ENCODE peak calls at places on chromosome 15, in seven cellular contexts. H is thoracic aorta, T is MCF 10A, C is breast epithelium, P is kidney, M is coronary artery, E is Caco-2. S is an unnamed sample.
A peak's percentile ranks its signal among the peaks of the same experiment; 100 is the strongest.

GRCh38 chr15:75725719-75726607 is 13.3 kb upstream of the CSPG4 start:
- DNase-seq in E (no peak), M (no peak), H (no peak), C (peak; percentile 28), P (peak; percentile 60), T (no peak), S (no peak)

GRCh38 chr15:76209948-76210347 is 101.3 kb downstream of the ETFA start:
- DNase-seq in C (no peak), E (no peak), H (no peak), T (no peak), M (no peak), P (no peak), S (no peak)

GRCh38 chr15:86231864-86232801 is 152.5 kb downstream of the AGBL1 start:
- DNase-seq in H (no peak), E (peak; percentile 3), P (no peak), C (no peak), M (no peak), T (peak; percentile 57), S (no peak)

GRCh38 chr15:70521576-70522322 is 241.6 kb downstream of the UACA start:
- DNase-seq in E (no peak), P (no peak), H (no peak), C (no peak), M (peak; percentile 45), T (no peak), S (no peak)

GRCh38 chr15:70190296-70190695 is 92.6 kb upstream of the TLE3 start:
- DNase-seq in M (no peak), E (no peak), H (no peak), T (no peak), C (no peak), P (no peak), S (no peak)

GRCh38 chr15:68668926-68669600 is 90.3 kb downstream of the CORO2B start:
- DNase-seq in H (no peak), E (no peak), P (peak; percentile 10), T (no peak), M (peak; percentile 50), C (no peak), S (no peak)

GRCh38 chr15:25368855-25369254 is 70.0 kb downstream of the UBE3A start:
- DNase-seq in T (no peak), C (no peak), P (no peak), H (no peak), E (no peak), M (no peak), S (no peak)

GRCh38 chr15:39579487-39580116 is 1.3 kb upstream of the THBS1 start:
- DNase-seq in M (peak; percentile 86), H (no peak), E (peak; percentile 77), P (peak; percentile 93), C (peak; percentile 66), T (peak; percentile 90), S (peak; percentile 73)

GRCh38 chr15:78565951-78566774 is 843 bp downstream of the CHRNA5 start:
- DNase-seq in T (peak; percentile 50), E (peak; percentile 18), H (no peak), M (no peak), P (no peak), C (no peak), S (no peak)

GRCh38 chr15:84762840-84763572 is 14.6 kb downstream of the ZNF592 start:
- DNase-seq in P (no peak), C (no peak), H (no peak), E (no peak), T (no peak), M (no peak), S (no peak)

GRCh38 chr15:55914446-55914845 is 79.0 kb downstream of the NEDD4 start:
- DNase-seq in P (no peak), E (no peak), H (no peak), M (no peak), C (no peak), T (no peak), S (no peak)

GRCh38 chr15:80694624-80695098 is 449 bp upstream of the ABHD17C start:
- DNase-seq in T (peak; percentile 36), E (no peak), H (no peak), P (no peak), C (no peak), M (no peak), S (no peak)

GRCh38 chr15:71050461-71050860 is 64.8 kb upstream of the THSD4 start:
- DNase-seq in T (no peak), H (no peak), C (no peak), E (no peak), M (no peak), P (no peak), S (no peak)

GRCh38 chr15:69236505-69236904 is 62.2 kb upstream of the PAQR5 start:
- DNase-seq in T (no peak), C (no peak), P (no peak), E (no peak), M (no peak), H (no peak), S (no peak)

GRCh38 chr15:43370975-43371974 is at the start of the genes TUBGCP4 and ZSCAN29:
- DNase-seq in E (peak; percentile 91), P (peak; percentile 94), C (peak; percentile 72), T (peak; percentile 76), M (peak; percentile 86), H (peak; percentile 6), S (peak; percentile 23)

GRCh38 chr15:62606376-62607164 is 436.0 kb upstream of the TPM1 start:
- DNase-seq in E (no peak), C (no peak), P (no peak), H (no peak), M (no peak), T (peak; percentile 83), S (no peak)

GRCh38 chr15:71411538-71412482 is 296.5 kb downstream of the THSD4 start:
- DNase-seq in E (no peak), C (no peak), M (no peak), H (peak; percentile 62), T (no peak), P (no peak), S (no peak)

GRCh38 chr15:27399236-27399635 is 428.3 kb downstream of the GABRG3 start:
- DNase-seq in C (no peak), M (no peak), H (no peak), E (no peak), P (no peak), T (no peak), S (no peak)

GRCh38 chr15:63052128-63052826 is 9.7 kb downstream of the TPM1 start:
- DNase-seq in E (no peak), T (no peak), M (no peak), P (no peak), C (no peak), H (no peak), S (no peak)

GRCh38 chr15:42919308-42919707 is 1.3 kb downstream of the TTBK2 start:
- DNase-seq in H (no peak), C (no peak), P (no peak), E (no peak), T (no peak), M (no peak), S (no peak)

GRCh38 chr15:63231717-63232116 is 42.3 kb downstream of the RAB8B start:
- DNase-seq in P (no peak), E (no peak), T (no peak), C (no peak), M (no peak), H (no peak), S (no peak)

GRCh38 chr15:54387808-54388207 is 409.6 kb downstream of the UNC13C start:
- DNase-seq in T (no peak), C (no peak), M (no peak), H (no peak), E (no peak), P (no peak), S (no peak)

GRCh38 chr15:63483521-63484371 is 20.6 kb upstream of the USP3 start:
- DNase-seq in M (no peak), T (peak; percentile 91), P (no peak), E (no peak), C (no peak), H (no peak), S (no peak)

DNA sequence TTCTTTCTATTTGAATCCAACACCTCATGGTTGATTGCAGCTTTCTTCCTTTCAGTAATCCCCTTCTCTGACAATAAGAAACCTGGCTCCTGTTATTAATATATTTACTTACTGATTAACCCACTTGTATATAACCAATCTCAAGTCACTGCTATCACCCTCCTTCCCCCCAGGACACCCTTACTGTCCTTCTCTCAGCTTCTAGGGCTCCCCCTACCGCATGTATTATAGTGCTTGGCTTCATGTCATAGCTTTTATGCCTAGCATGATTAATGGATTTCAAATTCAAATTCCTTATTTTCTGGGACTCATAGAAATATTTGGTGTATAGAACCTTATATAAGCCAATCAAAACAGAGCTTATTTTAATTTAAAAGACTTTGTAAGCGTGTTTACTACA is 75.7 kb upstream of the BNIP2 start:
- DNase-seq in C (no peak), M (no peak), T (peak; percentile 21), H (no peak), P (no peak), E (no peak), S (no peak)
- TF ChIP-seq CTCF in C (no peak), M (no peak), T (no peak), H (no peak), P (no peak), E (no peak), S (no peak)

DNA sequence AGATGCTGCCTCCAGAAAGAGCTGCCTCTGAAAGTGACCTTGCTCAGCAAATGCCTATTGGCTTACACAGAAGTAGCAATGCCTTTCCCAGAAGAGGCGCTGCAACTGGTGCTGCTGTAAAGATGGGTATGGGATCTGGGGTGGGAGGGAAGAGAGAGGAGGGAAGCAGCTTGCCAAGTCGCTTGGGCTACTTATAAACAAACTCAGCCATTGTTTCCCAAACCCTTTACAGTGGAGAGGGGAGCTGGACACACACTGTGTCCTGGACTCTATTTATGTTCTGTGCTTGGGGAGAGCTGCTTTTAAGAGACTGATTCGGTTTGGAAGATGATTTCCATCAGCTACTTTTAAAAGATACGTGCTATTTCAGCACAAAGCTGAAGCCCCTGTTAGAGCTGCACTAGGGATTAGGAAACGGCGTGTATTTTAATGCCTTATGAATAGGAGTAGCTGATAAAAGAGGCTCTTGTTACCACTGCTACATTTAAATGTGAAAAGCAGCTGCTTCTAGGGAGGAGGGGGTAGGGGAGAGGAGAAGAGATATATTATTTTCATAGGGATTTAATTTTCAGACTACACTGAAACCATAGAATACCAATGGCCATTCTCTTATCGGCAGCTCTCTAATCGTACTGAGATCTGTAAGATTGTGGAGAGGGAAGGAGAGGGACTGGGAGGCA is 440.6 kb downstream of the MCTP2 start:
- DNase-seq in E (no peak), M (no peak), C (no peak), T (no peak), P (no peak), H (no peak), S (no peak)
- TF ChIP-seq CTCF in E (no peak), M (no peak), C (no peak), T (no peak), P (no peak), H (no peak), S (no peak)

DNA sequence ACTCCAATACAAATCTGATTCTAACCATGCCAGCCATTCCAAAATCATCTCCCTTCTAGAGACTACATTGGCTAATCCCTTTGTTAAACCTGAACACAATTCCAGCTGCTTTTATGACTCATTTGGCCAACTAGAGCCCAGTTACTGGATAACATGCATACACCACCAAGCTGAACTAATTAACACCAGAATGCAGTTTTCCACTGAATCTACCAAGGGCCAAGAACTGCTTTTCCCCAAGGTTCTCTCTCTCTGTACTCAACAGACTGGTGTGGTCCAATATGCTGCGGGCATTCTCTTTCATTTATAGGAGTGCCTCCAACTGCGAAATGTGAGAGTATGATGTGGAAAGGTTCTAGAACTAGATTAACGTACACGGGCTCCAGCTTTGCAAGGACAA is 1.5 kb downstream of the CHSY1 start:
- DNase-seq in H (no peak), E (no peak), C (no peak), T (peak; percentile 70), M (no peak), P (no peak), S (no peak)
- TF ChIP-seq CTCF in H (no peak), E (no peak), C (no peak), T (no peak), M (no peak), P (no peak), S (no peak)

GRCh38 chr15:92044510-92044909 is 191.0 kb downstream of the SLCO3A1 start:
- DNase-seq in T (no peak), H (no peak), M (no peak), C (no peak), E (no peak), P (no peak), S (no peak)
- TF ChIP-seq CTCF in T (no peak), H (no peak), M (no peak), C (no peak), E (no peak), P (no peak), S (no peak)